ENCODE peak calls at places on chromosomes 6 and 20, in ten cellular contexts. One of them, this sample, is unnamed.

GRCh38 chr6:24710519-24711303 is 8.2 kb downstream of the C6orf62 start:
- DNase-seq in KG1: no peak
- DNase-seq in heart right ventricle: no peak
- DNase-seq in mucosa of descending colon: no peak
- DNase-seq in stomach: no peak
- DNase-seq in stromal cell of bone marrow: no peak
- DNase-seq in activated CD4-positive, alpha-beta T cell treated with anti-CD3 and anti-CD28 coated beads for 4 hours: no peak
- DNase-seq in endothelial cell: no peak
- DNase-seq in RCC 7860: no peak
- DNase-seq in RPMI8226: no peak
- DNase-seq in this sample: no peak

GRCh38 chr6:52969297-52969696 is 25.8 kb downstream of the GSTA4 start:
- DNase-seq in KG1: no peak
- DNase-seq in heart right ventricle: no peak
- DNase-seq in mucosa of descending colon: no peak
- DNase-seq in stomach: no peak
- DNase-seq in stromal cell of bone marrow: no peak
- DNase-seq in activated CD4-positive, alpha-beta T cell treated with anti-CD3 and anti-CD28 coated beads for 4 hours: no peak
- DNase-seq in endothelial cell: no peak
- DNase-seq in RCC 7860: no peak
- DNase-seq in RPMI8226: no peak
- DNase-seq in this sample: no peak

GRCh38 chr20:14838663-14839650 is 501.5 kb upstream of the FLRT3 start:
- DNase-seq in KG1: no peak
- DNase-seq in heart right ventricle: no peak
- DNase-seq in mucosa of descending colon: no peak
- DNase-seq in stomach: no peak
- DNase-seq in stromal cell of bone marrow: peak; percentile 60
- DNase-seq in activated CD4-positive, alpha-beta T cell treated with anti-CD3 and anti-CD28 coated beads for 4 hours: no peak
- DNase-seq in endothelial cell: no peak
- DNase-seq in RCC 7860: no peak
- DNase-seq in RPMI8226: no peak
- DNase-seq in this sample: no peak

GRCh38 chr20:63394069-63394468 is 32.9 kb upstream of the CHRNA4 start:
- DNase-seq in KG1: no peak
- DNase-seq in heart right ventricle: no peak
- DNase-seq in mucosa of descending colon: no peak
- DNase-seq in stomach: no peak
- DNase-seq in stromal cell of bone marrow: no peak
- DNase-seq in activated CD4-positive, alpha-beta T cell treated with anti-CD3 and anti-CD28 coated beads for 4 hours: no peak
- DNase-seq in endothelial cell: no peak
- DNase-seq in RCC 7860: no peak
- DNase-seq in RPMI8226: peak; percentile 40
- DNase-seq in this sample: no peak

GRCh38 chr6:170124836-170125235 is 166.0 kb downstream of the DLL1 start:
- DNase-seq in KG1: no peak
- DNase-seq in heart right ventricle: no peak
- DNase-seq in mucosa of descending colon: no peak
- DNase-seq in stomach: peak; percentile 71
- DNase-seq in stromal cell of bone marrow: no peak
- DNase-seq in activated CD4-positive, alpha-beta T cell treated with anti-CD3 and anti-CD28 coated beads for 4 hours: no peak
- DNase-seq in endothelial cell: no peak
- DNase-seq in RCC 7860: no peak
- DNase-seq in RPMI8226: no peak
- DNase-seq in this sample: no peak

GRCh38 chr20:13525225-13525940 is 113.3 kb downstream of the TASP1 start:
- DNase-seq in KG1: no peak
- DNase-seq in heart right ventricle: no peak
- DNase-seq in mucosa of descending colon: no peak
- DNase-seq in stomach: no peak
- DNase-seq in stromal cell of bone marrow: peak; percentile 85
- DNase-seq in activated CD4-positive, alpha-beta T cell treated with anti-CD3 and anti-CD28 coated beads for 4 hours: no peak
- DNase-seq in endothelial cell: no peak
- DNase-seq in RCC 7860: peak; percentile 67
- DNase-seq in RPMI8226: no peak
- DNase-seq in this sample: no peak

GRCh38 chr6:3229566-3230274 is 2.3 kb upstream of the TUBB2B start:
- DNase-seq in KG1: no peak
- DNase-seq in heart right ventricle: no peak
- DNase-seq in mucosa of descending colon: peak; percentile 56
- DNase-seq in stomach: no peak
- DNase-seq in stromal cell of bone marrow: no peak
- DNase-seq in activated CD4-positive, alpha-beta T cell treated with anti-CD3 and anti-CD28 coated beads for 4 hours: no peak
- DNase-seq in endothelial cell: peak; percentile 33
- DNase-seq in RCC 7860: no peak
- DNase-seq in RPMI8226: peak; percentile 76
- DNase-seq in this sample: no peak

GRCh38 chr20:41178904-41179432 is 41.6 kb downstream of the PLCG1 start:
- DNase-seq in KG1: no peak
- DNase-seq in heart right ventricle: peak; percentile 56
- DNase-seq in mucosa of descending colon: no peak
- DNase-seq in stomach: peak; percentile 24
- DNase-seq in stromal cell of bone marrow: no peak
- DNase-seq in activated CD4-positive, alpha-beta T cell treated with anti-CD3 and anti-CD28 coated beads for 4 hours: no peak
- DNase-seq in endothelial cell: no peak
- DNase-seq in RCC 7860: no peak
- DNase-seq in RPMI8226: no peak
- DNase-seq in this sample: no peak

GRCh38 chr6:137750284-137750683 is 116.8 kb upstream of the TNFAIP3 start:
- DNase-seq in KG1: no peak
- DNase-seq in heart right ventricle: no peak
- DNase-seq in mucosa of descending colon: no peak
- DNase-seq in stomach: no peak
- DNase-seq in stromal cell of bone marrow: no peak
- DNase-seq in activated CD4-positive, alpha-beta T cell treated with anti-CD3 and anti-CD28 coated beads for 4 hours: no peak
- DNase-seq in endothelial cell: no peak
- DNase-seq in RCC 7860: no peak
- DNase-seq in RPMI8226: no peak
- DNase-seq in this sample: no peak

GRCh38 chr6:53210821-53211220 is 62.2 kb upstream of the GCM1 start:
- DNase-seq in KG1: no peak
- DNase-seq in heart right ventricle: no peak
- DNase-seq in mucosa of descending colon: no peak
- DNase-seq in stomach: no peak
- DNase-seq in stromal cell of bone marrow: no peak
- DNase-seq in activated CD4-positive, alpha-beta T cell treated with anti-CD3 and anti-CD28 coated beads for 4 hours: no peak
- DNase-seq in endothelial cell: no peak
- DNase-seq in RCC 7860: no peak
- DNase-seq in RPMI8226: no peak
- DNase-seq in this sample: no peak

GRCh38 chr6:152170702-152171667 is 363.5 kb downstream of the ESR1 start:
- DNase-seq in KG1: no peak
- DNase-seq in heart right ventricle: no peak
- DNase-seq in mucosa of descending colon: no peak
- DNase-seq in stomach: peak; percentile 31
- DNase-seq in stromal cell of bone marrow: no peak
- DNase-seq in activated CD4-positive, alpha-beta T cell treated with anti-CD3 and anti-CD28 coated beads for 4 hours: peak; percentile 58
- DNase-seq in endothelial cell: no peak
- DNase-seq in RCC 7860: peak; percentile 53
- DNase-seq in RPMI8226: no peak
- DNase-seq in this sample: peak; percentile 12

GRCh38 chr6:121691126-121691540 is 255.7 kb downstream of the GJA1 start:
- DNase-seq in KG1: no peak
- DNase-seq in heart right ventricle: no peak
- DNase-seq in mucosa of descending colon: no peak
- DNase-seq in stomach: no peak
- DNase-seq in stromal cell of bone marrow: no peak
- DNase-seq in activated CD4-positive, alpha-beta T cell treated with anti-CD3 and anti-CD28 coated beads for 4 hours: no peak
- DNase-seq in endothelial cell: no peak
- DNase-seq in RCC 7860: peak; percentile 78
- DNase-seq in RPMI8226: no peak
- DNase-seq in this sample: no peak

GRCh38 chr6:16391451-16391912 is 153.1 kb downstream of the GMPR start:
- DNase-seq in KG1: no peak
- DNase-seq in heart right ventricle: no peak
- DNase-seq in mucosa of descending colon: no peak
- DNase-seq in stomach: no peak
- DNase-seq in stromal cell of bone marrow: peak; percentile 13
- DNase-seq in activated CD4-positive, alpha-beta T cell treated with anti-CD3 and anti-CD28 coated beads for 4 hours: no peak
- DNase-seq in endothelial cell: no peak
- DNase-seq in RCC 7860: no peak
- DNase-seq in RPMI8226: no peak
- DNase-seq in this sample: no peak

GRCh38 chr20:46304361-46304760 is 3.9 kb downstream of the CDH22 start:
- DNase-seq in KG1: no peak
- DNase-seq in heart right ventricle: no peak
- DNase-seq in mucosa of descending colon: no peak
- DNase-seq in stomach: no peak
- DNase-seq in stromal cell of bone marrow: no peak
- DNase-seq in activated CD4-positive, alpha-beta T cell treated with anti-CD3 and anti-CD28 coated beads for 4 hours: no peak
- DNase-seq in endothelial cell: no peak
- DNase-seq in RCC 7860: no peak
- DNase-seq in RPMI8226: no peak
- DNase-seq in this sample: no peak

This sample was measured in GM12891.